ENCODE peak calls at places on chromosome 13, in eight cellular contexts. One of them, this sample, is unnamed. For H3K9me3, the result is how much of the 10 kb centered on the place peaks cover.

GRCh38 chr13:58134012-58134411 is 502.5 kb downstream of the PCDH17 start:
- DNase-seq in pancreas: no peak
- DNase-seq in colonic mucosa: no peak
- DNase-seq in psoas muscle: no peak
- DNase-seq in stomach: no peak
- DNase-seq in tibial nerve: no peak
- DNase-seq in neural progenitor cell: peak
- DNase-seq in left ventricle myocardium inferior: no peak
- DNase-seq in this sample: no peak

GRCh38 chr13:113837554-113838355 is 26.1 kb downstream of the GAS6 start:
- DNase-seq in pancreas: peak
- DNase-seq in colonic mucosa: peak
- DNase-seq in psoas muscle: peak
- DNase-seq in stomach: peak
- DNase-seq in tibial nerve: peak
- DNase-seq in neural progenitor cell: no peak
- DNase-seq in left ventricle myocardium inferior: peak
- DNase-seq in this sample: peak

GRCh38 chr13:68063181-68063580 is 833.0 kb upstream of the PCDH9 start:
- DNase-seq in pancreas: no peak
- DNase-seq in colonic mucosa: no peak
- DNase-seq in psoas muscle: no peak
- DNase-seq in stomach: no peak
- DNase-seq in tibial nerve: no peak
- DNase-seq in neural progenitor cell: no peak
- DNase-seq in left ventricle myocardium inferior: no peak
- DNase-seq in this sample: no peak

GRCh38 chr13:33508060-33508459 is 222.5 kb upstream of the STARD13 start:
- DNase-seq in pancreas: no peak
- DNase-seq in colonic mucosa: no peak
- DNase-seq in psoas muscle: no peak
- DNase-seq in stomach: no peak
- DNase-seq in tibial nerve: no peak
- DNase-seq in neural progenitor cell: no peak
- DNase-seq in left ventricle myocardium inferior: no peak
- DNase-seq in this sample: no peak

GRCh38 chr13:44870456-44870929 is 118.8 kb downstream of the NUFIP1 start:
- DNase-seq in pancreas: peak
- DNase-seq in colonic mucosa: peak
- DNase-seq in psoas muscle: peak
- DNase-seq in stomach: peak
- DNase-seq in tibial nerve: peak
- DNase-seq in neural progenitor cell: no peak
- DNase-seq in left ventricle myocardium inferior: peak
- DNase-seq in this sample: no peak

GRCh38 chr13:20550799-20551198 is 16.2 kb upstream of the IFT88 start:
- DNase-seq in pancreas: no peak
- DNase-seq in colonic mucosa: no peak
- DNase-seq in psoas muscle: no peak
- DNase-seq in stomach: no peak
- DNase-seq in tibial nerve: no peak
- DNase-seq in neural progenitor cell: no peak
- DNase-seq in left ventricle myocardium inferior: no peak
- DNase-seq in this sample: no peak

GRCh38 chr13:86585826-86586225 is 786.6 kb upstream of the SLITRK6 start:
- DNase-seq in pancreas: peak
- DNase-seq in colonic mucosa: peak
- DNase-seq in psoas muscle: no peak
- DNase-seq in stomach: no peak
- DNase-seq in tibial nerve: peak
- DNase-seq in neural progenitor cell: no peak
- DNase-seq in left ventricle myocardium inferior: peak
- DNase-seq in this sample: no peak

GRCh38 chr13:49569993-49570689 is 15.2 kb downstream of the RCBTB1 start:
- DNase-seq in pancreas: no peak
- DNase-seq in colonic mucosa: no peak
- DNase-seq in psoas muscle: no peak
- DNase-seq in stomach: no peak
- DNase-seq in tibial nerve: no peak
- DNase-seq in neural progenitor cell: no peak
- DNase-seq in left ventricle myocardium inferior: no peak
- DNase-seq in this sample: no peak

GRCh38 chr13:110872034-110872767 is 42.7 kb downstream of the ANKRD10 start:
- DNase-seq in pancreas: no peak
- DNase-seq in colonic mucosa: no peak
- DNase-seq in psoas muscle: no peak
- DNase-seq in stomach: no peak
- DNase-seq in tibial nerve: no peak
- DNase-seq in neural progenitor cell: no peak
- DNase-seq in left ventricle myocardium inferior: no peak
- DNase-seq in this sample: no peak
- H3K27ac ChIP-seq in pancreas: no peak
- H3K27ac ChIP-seq in colonic mucosa: no peak
- H3K27ac ChIP-seq in psoas muscle: peak
- H3K27ac ChIP-seq in stomach: no peak
- H3K27ac ChIP-seq in tibial nerve: peak
- H3K27ac ChIP-seq in neural progenitor cell: no peak
- H3K27ac ChIP-seq in left ventricle myocardium inferior: no peak
- H3K27ac ChIP-seq in this sample: no peak

GRCh38 chr13:27792393-27793218 is at the start of gene GSX1:
- DNase-seq in pancreas: peak
- DNase-seq in colonic mucosa: peak
- DNase-seq in psoas muscle: peak
- DNase-seq in stomach: peak
- DNase-seq in tibial nerve: no peak
- DNase-seq in neural progenitor cell: peak
- DNase-seq in left ventricle myocardium inferior: peak
- DNase-seq in this sample: peak

GRCh38 chr13:27790523-27790922 is 1.8 kb upstream of the GSX1 start:
- DNase-seq in pancreas: no peak
- DNase-seq in colonic mucosa: no peak
- DNase-seq in psoas muscle: no peak
- DNase-seq in stomach: no peak
- DNase-seq in tibial nerve: no peak
- DNase-seq in neural progenitor cell: peak
- DNase-seq in left ventricle myocardium inferior: no peak
- DNase-seq in this sample: no peak

GRCh38 chr13:27791901-27792392 is 336 bp upstream of the GSX1 start:
- DNase-seq in pancreas: no peak
- DNase-seq in colonic mucosa: no peak
- DNase-seq in psoas muscle: no peak
- DNase-seq in stomach: no peak
- DNase-seq in tibial nerve: no peak
- DNase-seq in neural progenitor cell: no peak
- DNase-seq in left ventricle myocardium inferior: no peak
- DNase-seq in this sample: no peak

GRCh38 chr13:27789495-27790303 is 2.6 kb upstream of the GSX1 start:
- DNase-seq in pancreas: no peak
- DNase-seq in colonic mucosa: no peak
- DNase-seq in psoas muscle: no peak
- DNase-seq in stomach: no peak
- DNase-seq in tibial nerve: no peak
- DNase-seq in neural progenitor cell: peak
- DNase-seq in left ventricle myocardium inferior: no peak
- DNase-seq in this sample: no peak

DNA sequence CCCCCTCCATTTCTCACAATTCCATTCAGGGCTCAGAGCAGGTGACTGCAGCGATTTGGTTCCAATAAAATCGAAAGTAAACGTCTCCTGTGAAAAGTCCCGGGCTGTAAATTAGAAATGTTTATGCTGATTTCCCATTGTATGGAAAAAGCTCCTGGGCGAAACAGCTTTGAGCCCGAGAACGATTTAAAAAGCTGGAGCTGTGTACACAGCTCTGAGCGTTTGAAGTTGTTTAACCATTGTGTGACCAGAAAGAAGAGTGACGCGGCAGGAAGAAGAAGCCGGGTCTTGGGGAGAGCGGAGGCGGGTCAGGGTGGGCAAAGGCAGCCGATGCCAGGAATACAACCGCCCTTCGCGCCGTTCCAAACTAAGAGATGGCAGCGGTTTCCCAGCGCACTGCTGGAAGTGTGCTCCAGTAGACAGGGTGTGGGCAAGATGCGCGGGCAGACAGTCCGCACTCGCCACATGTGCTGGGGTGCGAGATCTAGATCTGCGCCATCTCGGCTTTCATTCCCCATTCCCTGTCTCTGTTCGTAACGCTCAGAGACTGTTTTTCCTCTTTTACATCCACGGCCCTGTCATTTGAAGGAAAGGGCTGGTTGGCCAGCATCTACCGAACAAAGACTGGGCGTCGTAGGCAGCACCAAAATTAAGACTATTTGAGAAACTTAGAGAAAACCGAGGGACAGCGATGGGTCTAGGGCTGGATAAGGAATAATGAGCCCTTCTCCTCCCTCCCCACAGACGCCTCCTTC is 960 bp upstream of the GSX1 start:
- DNase-seq in pancreas: no peak
- DNase-seq in colonic mucosa: no peak
- DNase-seq in psoas muscle: no peak
- DNase-seq in stomach: no peak
- DNase-seq in tibial nerve: no peak
- DNase-seq in neural progenitor cell: no peak
- DNase-seq in left ventricle myocardium inferior: no peak
- DNase-seq in this sample: no peak
- H3K9me3 ChIP-seq in pancreas: under half
- H3K9me3 ChIP-seq in colonic mucosa: under half
- H3K9me3 ChIP-seq in psoas muscle: under half
- H3K9me3 ChIP-seq in stomach: under half
- H3K9me3 ChIP-seq in tibial nerve: under half
- H3K9me3 ChIP-seq in neural progenitor cell: under half
- H3K9me3 ChIP-seq in left ventricle myocardium inferior: under half
- H3K9me3 ChIP-seq in this sample: under half

GRCh38 chr13:35961461-35962220 is 169.5 kb downstream of the DCLK1 start:
- DNase-seq in pancreas: no peak
- DNase-seq in colonic mucosa: no peak
- DNase-seq in psoas muscle: no peak
- DNase-seq in stomach: no peak
- DNase-seq in tibial nerve: no peak
- DNase-seq in neural progenitor cell: no peak
- DNase-seq in left ventricle myocardium inferior: no peak
- DNase-seq in this sample: no peak

GRCh38 chr13:35964764-35965163 is 166.4 kb downstream of the DCLK1 start:
- DNase-seq in pancreas: no peak
- DNase-seq in colonic mucosa: no peak
- DNase-seq in psoas muscle: no peak
- DNase-seq in stomach: no peak
- DNase-seq in tibial nerve: no peak
- DNase-seq in neural progenitor cell: no peak
- DNase-seq in left ventricle myocardium inferior: no peak
- DNase-seq in this sample: no peak

GRCh38 chr13:35966024-35966423 is 165.2 kb downstream of the DCLK1 start:
- DNase-seq in pancreas: no peak
- DNase-seq in colonic mucosa: no peak
- DNase-seq in psoas muscle: no peak
- DNase-seq in stomach: no peak
- DNase-seq in tibial nerve: no peak
- DNase-seq in neural progenitor cell: no peak
- DNase-seq in left ventricle myocardium inferior: no peak
- DNase-seq in this sample: no peak

GRCh38 chr13:35963982-35964665 is 167.1 kb downstream of the DCLK1 start:
- DNase-seq in pancreas: no peak
- DNase-seq in colonic mucosa: no peak
- DNase-seq in psoas muscle: no peak
- DNase-seq in stomach: no peak
- DNase-seq in tibial nerve: no peak
- DNase-seq in neural progenitor cell: no peak
- DNase-seq in left ventricle myocardium inferior: no peak
- DNase-seq in this sample: no peak

DNA sequence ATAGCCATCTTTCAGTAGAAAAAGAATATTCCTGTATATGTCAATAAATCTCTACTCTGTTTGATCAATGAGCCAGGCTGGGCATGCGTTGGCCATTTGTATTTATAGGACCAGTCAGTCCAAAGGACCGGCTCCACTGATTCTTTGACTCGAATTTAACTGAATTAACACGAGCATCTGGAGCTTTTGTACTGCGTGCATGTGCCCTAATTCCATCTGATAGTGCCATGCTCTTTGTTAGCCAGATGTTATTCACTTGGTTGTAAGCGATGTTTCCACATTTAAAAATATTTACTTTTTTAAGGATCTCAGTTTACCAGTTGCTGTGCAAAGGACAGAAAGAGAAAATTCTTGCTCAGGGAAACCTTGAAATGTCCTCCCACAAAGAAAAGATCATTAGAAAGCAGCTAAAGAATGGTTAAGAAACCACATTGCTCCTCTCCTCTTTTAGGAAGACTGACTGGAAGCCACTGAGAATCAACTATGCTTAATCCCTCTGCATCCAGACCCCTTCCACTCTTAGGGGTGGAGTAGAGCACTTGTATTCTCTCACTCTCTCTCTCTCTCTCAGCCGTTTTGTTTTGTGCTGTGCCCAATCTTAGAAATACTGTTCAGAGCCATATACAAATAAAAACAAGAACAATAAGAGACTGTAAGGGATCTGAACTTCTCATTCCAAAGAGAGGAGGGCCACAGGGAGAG is 165.8 kb downstream of the DCLK1 start:
- DNase-seq in pancreas: no peak
- DNase-seq in colonic mucosa: no peak
- DNase-seq in psoas muscle: no peak
- DNase-seq in stomach: no peak
- DNase-seq in tibial nerve: no peak
- DNase-seq in neural progenitor cell: no peak
- DNase-seq in left ventricle myocardium inferior: no peak
- DNase-seq in this sample: no peak
- H3K27ac ChIP-seq in pancreas: no peak
- H3K27ac ChIP-seq in colonic mucosa: no peak
- H3K27ac ChIP-seq in psoas muscle: no peak
- H3K27ac ChIP-seq in stomach: no peak
- H3K27ac ChIP-seq in tibial nerve: peak
- H3K27ac ChIP-seq in neural progenitor cell: no peak
- H3K27ac ChIP-seq in left ventricle myocardium inferior: peak
- H3K27ac ChIP-seq in this sample: no peak

GRCh38 chr13:19050901-19051300 is 130.7 kb downstream of the TUBA3C start:
- DNase-seq in pancreas: no peak
- DNase-seq in colonic mucosa: no peak
- DNase-seq in psoas muscle: no peak
- DNase-seq in stomach: no peak
- DNase-seq in tibial nerve: no peak
- DNase-seq in neural progenitor cell: no peak
- DNase-seq in left ventricle myocardium inferior: no peak
- DNase-seq in this sample: no peak

GRCh38 chr13:19055611-19056010 is 126.0 kb downstream of the TUBA3C start:
- DNase-seq in pancreas: no peak
- DNase-seq in colonic mucosa: no peak
- DNase-seq in psoas muscle: no peak
- DNase-seq in stomach: no peak
- DNase-seq in tibial nerve: no peak
- DNase-seq in neural progenitor cell: no peak
- DNase-seq in left ventricle myocardium inferior: no peak
- DNase-seq in this sample: no peak

GRCh38 chr13:19053561-19053960 is 128.1 kb downstream of the TUBA3C start:
- DNase-seq in pancreas: no peak
- DNase-seq in colonic mucosa: no peak
- DNase-seq in psoas muscle: no peak
- DNase-seq in stomach: no peak
- DNase-seq in tibial nerve: no peak
- DNase-seq in neural progenitor cell: no peak
- DNase-seq in left ventricle myocardium inferior: no peak
- DNase-seq in this sample: no peak

GRCh38 chr13:19052180-19052579 is 129.4 kb downstream of the TUBA3C start:
- DNase-seq in pancreas: no peak
- DNase-seq in colonic mucosa: no peak
- DNase-seq in psoas muscle: no peak
- DNase-seq in stomach: no peak
- DNase-seq in tibial nerve: no peak
- DNase-seq in neural progenitor cell: no peak
- DNase-seq in left ventricle myocardium inferior: no peak
- DNase-seq in this sample: no peak

GRCh38 chr13:19052931-19053330 is 128.7 kb downstream of the TUBA3C start:
- DNase-seq in pancreas: no peak
- DNase-seq in colonic mucosa: no peak
- DNase-seq in psoas muscle: no peak
- DNase-seq in stomach: no peak
- DNase-seq in tibial nerve: no peak
- DNase-seq in neural progenitor cell: no peak
- DNase-seq in left ventricle myocardium inferior: no peak
- DNase-seq in this sample: no peak
- H3K9me3 ChIP-seq in pancreas: under half
- H3K9me3 ChIP-seq in colonic mucosa: under half
- H3K9me3 ChIP-seq in psoas muscle: under half
- H3K9me3 ChIP-seq in stomach: under half
- H3K9me3 ChIP-seq in tibial nerve: under half
- H3K9me3 ChIP-seq in neural progenitor cell: under half
- H3K9me3 ChIP-seq in left ventricle myocardium inferior: under half
- H3K9me3 ChIP-seq in this sample: under half